ENCODE peak calls at places on chromosomes 12 and 14, in nine cellular contexts. One of them, this sample, is unnamed. For H3K4me1, the result is how much of the 10 kb centered on the place peaks cover.

GRCh38 chr12:20174776-20175175 is 193.6 kb upstream of the PDE3A start:
- DNase-seq in naive thymus-derived CD4-positive, alpha-beta T cell: no peak
- DNase-seq in thyroid gland: no peak
- DNase-seq in adipocyte: no peak
- DNase-seq in neuronal stem cell: no peak
- DNase-seq in suprapubic skin: no peak
- DNase-seq in A549: no peak
- DNase-seq in NT2/D1: no peak
- DNase-seq in cardiac muscle cell: no peak
- DNase-seq in this sample: no peak

GRCh38 chr14:104749958-104750529 is 2.9 kb upstream of the SIVA1 start:
- DNase-seq in naive thymus-derived CD4-positive, alpha-beta T cell: no peak
- DNase-seq in thyroid gland: no peak
- DNase-seq in adipocyte: peak
- DNase-seq in neuronal stem cell: no peak
- DNase-seq in suprapubic skin: no peak
- DNase-seq in A549: no peak
- DNase-seq in NT2/D1: no peak
- DNase-seq in cardiac muscle cell: no peak
- DNase-seq in this sample: no peak

GRCh38 chr14:90419200-90419599 is 22.4 kb downstream of the CALM1 start:
- DNase-seq in naive thymus-derived CD4-positive, alpha-beta T cell: no peak
- DNase-seq in thyroid gland: peak
- DNase-seq in adipocyte: peak
- DNase-seq in neuronal stem cell: no peak
- DNase-seq in suprapubic skin: no peak
- DNase-seq in A549: peak
- DNase-seq in NT2/D1: no peak
- DNase-seq in cardiac muscle cell: no peak
- DNase-seq in this sample: no peak

GRCh38 chr12:124581792-124582424 is 14.5 kb upstream of the NCOR2 start:
- DNase-seq in naive thymus-derived CD4-positive, alpha-beta T cell: no peak
- DNase-seq in thyroid gland: no peak
- DNase-seq in adipocyte: no peak
- DNase-seq in neuronal stem cell: no peak
- DNase-seq in suprapubic skin: no peak
- DNase-seq in A549: no peak
- DNase-seq in NT2/D1: no peak
- DNase-seq in cardiac muscle cell: no peak
- DNase-seq in this sample: no peak

GRCh38 chr14:87133073-87133815 is 859.7 kb downstream of the GALC start:
- DNase-seq in naive thymus-derived CD4-positive, alpha-beta T cell: no peak
- DNase-seq in thyroid gland: no peak
- DNase-seq in adipocyte: peak
- DNase-seq in neuronal stem cell: no peak
- DNase-seq in suprapubic skin: no peak
- DNase-seq in A549: no peak
- DNase-seq in NT2/D1: no peak
- DNase-seq in cardiac muscle cell: peak
- DNase-seq in this sample: no peak

GRCh38 chr14:94132285-94132887 is 3.0 kb upstream of the IFI27L2 start:
- DNase-seq in naive thymus-derived CD4-positive, alpha-beta T cell: peak
- DNase-seq in thyroid gland: peak
- DNase-seq in adipocyte: peak
- DNase-seq in neuronal stem cell: peak
- DNase-seq in suprapubic skin: peak
- DNase-seq in A549: peak
- DNase-seq in NT2/D1: no peak
- DNase-seq in cardiac muscle cell: peak
- DNase-seq in this sample: peak

GRCh38 chr12:93777249-93777648 is 100.1 kb downstream of the CRADD start:
- DNase-seq in naive thymus-derived CD4-positive, alpha-beta T cell: no peak
- DNase-seq in thyroid gland: no peak
- DNase-seq in adipocyte: peak
- DNase-seq in neuronal stem cell: no peak
- DNase-seq in suprapubic skin: no peak
- DNase-seq in A549: no peak
- DNase-seq in NT2/D1: no peak
- DNase-seq in cardiac muscle cell: no peak
- DNase-seq in this sample: no peak

GRCh38 chr12:98373019-98373554 is 142.3 kb upstream of the TMPO start:
- DNase-seq in naive thymus-derived CD4-positive, alpha-beta T cell: no peak
- DNase-seq in thyroid gland: no peak
- DNase-seq in adipocyte: peak
- DNase-seq in neuronal stem cell: peak
- DNase-seq in suprapubic skin: no peak
- DNase-seq in A549: peak
- DNase-seq in NT2/D1: peak
- DNase-seq in cardiac muscle cell: peak
- DNase-seq in this sample: no peak

GRCh38 chr14:38255408-38255672 is 553 bp downstream of the CLEC14A start:
- DNase-seq in naive thymus-derived CD4-positive, alpha-beta T cell: peak
- DNase-seq in thyroid gland: peak
- DNase-seq in adipocyte: no peak
- DNase-seq in neuronal stem cell: no peak
- DNase-seq in suprapubic skin: peak
- DNase-seq in A549: no peak
- DNase-seq in NT2/D1: no peak
- DNase-seq in cardiac muscle cell: no peak
- DNase-seq in this sample: no peak

GRCh38 chr14:79363291-79363690 is 848.0 kb downstream of the DIO2 start:
- DNase-seq in naive thymus-derived CD4-positive, alpha-beta T cell: no peak
- DNase-seq in thyroid gland: no peak
- DNase-seq in adipocyte: no peak
- DNase-seq in neuronal stem cell: no peak
- DNase-seq in suprapubic skin: no peak
- DNase-seq in A549: no peak
- DNase-seq in NT2/D1: no peak
- DNase-seq in cardiac muscle cell: no peak
- DNase-seq in this sample: no peak

GRCh38 chr12:51868821-51869489 is 18.9 kb upstream of the ANKRD33 start:
- DNase-seq in naive thymus-derived CD4-positive, alpha-beta T cell: no peak
- DNase-seq in thyroid gland: no peak
- DNase-seq in adipocyte: no peak
- DNase-seq in neuronal stem cell: no peak
- DNase-seq in suprapubic skin: no peak
- DNase-seq in A549: no peak
- DNase-seq in NT2/D1: no peak
- DNase-seq in cardiac muscle cell: no peak
- DNase-seq in this sample: no peak

GRCh38 chr12:47734725-47735480 is 9.6 kb upstream of the ENDOU start:
- DNase-seq in naive thymus-derived CD4-positive, alpha-beta T cell: no peak
- DNase-seq in thyroid gland: peak
- DNase-seq in adipocyte: no peak
- DNase-seq in neuronal stem cell: no peak
- DNase-seq in suprapubic skin: no peak
- DNase-seq in A549: no peak
- DNase-seq in NT2/D1: no peak
- DNase-seq in cardiac muscle cell: peak
- DNase-seq in this sample: no peak

GRCh38 chr14:38127784-38128183 is 79.9 kb upstream of the SSTR1 start:
- DNase-seq in naive thymus-derived CD4-positive, alpha-beta T cell: no peak
- DNase-seq in thyroid gland: no peak
- DNase-seq in adipocyte: peak
- DNase-seq in neuronal stem cell: no peak
- DNase-seq in suprapubic skin: no peak
- DNase-seq in A549: no peak
- DNase-seq in NT2/D1: no peak
- DNase-seq in cardiac muscle cell: no peak
- DNase-seq in this sample: no peak

GRCh38 chr12:61993734-61994345 is 266.4 kb upstream of the USP15 start:
- DNase-seq in naive thymus-derived CD4-positive, alpha-beta T cell: peak
- DNase-seq in thyroid gland: no peak
- DNase-seq in adipocyte: peak
- DNase-seq in neuronal stem cell: peak
- DNase-seq in suprapubic skin: no peak
- DNase-seq in A549: no peak
- DNase-seq in NT2/D1: peak
- DNase-seq in cardiac muscle cell: peak
- DNase-seq in this sample: no peak

GRCh38 chr14:68655961-68656360 is 136.9 kb downstream of the ZFP36L1 start:
- DNase-seq in naive thymus-derived CD4-positive, alpha-beta T cell: no peak
- DNase-seq in thyroid gland: peak
- DNase-seq in adipocyte: no peak
- DNase-seq in neuronal stem cell: no peak
- DNase-seq in suprapubic skin: no peak
- DNase-seq in A549: no peak
- DNase-seq in NT2/D1: no peak
- DNase-seq in cardiac muscle cell: no peak
- DNase-seq in this sample: no peak

GRCh38 chr14:94992046-94992445 is 165.3 kb downstream of the DICER1 start:
- DNase-seq in naive thymus-derived CD4-positive, alpha-beta T cell: no peak
- DNase-seq in thyroid gland: no peak
- DNase-seq in adipocyte: peak
- DNase-seq in neuronal stem cell: no peak
- DNase-seq in suprapubic skin: no peak
- DNase-seq in A549: no peak
- DNase-seq in NT2/D1: no peak
- DNase-seq in cardiac muscle cell: no peak
- DNase-seq in this sample: no peak

GRCh38 chr14:92923744-92924103 is 774 bp downstream of the CHGA start:
- DNase-seq in naive thymus-derived CD4-positive, alpha-beta T cell: no peak
- DNase-seq in thyroid gland: no peak
- DNase-seq in adipocyte: no peak
- DNase-seq in neuronal stem cell: no peak
- DNase-seq in suprapubic skin: no peak
- DNase-seq in A549: no peak
- DNase-seq in NT2/D1: no peak
- DNase-seq in cardiac muscle cell: no peak
- DNase-seq in this sample: no peak

GRCh38 chr14:97120204-97121120 is 323.3 kb downstream of the VRK1 start:
- DNase-seq in naive thymus-derived CD4-positive, alpha-beta T cell: peak
- DNase-seq in thyroid gland: peak
- DNase-seq in adipocyte: no peak
- DNase-seq in neuronal stem cell: no peak
- DNase-seq in suprapubic skin: no peak
- DNase-seq in A549: no peak
- DNase-seq in NT2/D1: no peak
- DNase-seq in cardiac muscle cell: no peak
- DNase-seq in this sample: no peak

GRCh38 chr12:15982071-15982470 is 70.9 kb downstream of the DERA start:
- DNase-seq in naive thymus-derived CD4-positive, alpha-beta T cell: no peak
- DNase-seq in thyroid gland: no peak
- DNase-seq in adipocyte: no peak
- DNase-seq in neuronal stem cell: no peak
- DNase-seq in suprapubic skin: no peak
- DNase-seq in A549: no peak
- DNase-seq in NT2/D1: no peak
- DNase-seq in cardiac muscle cell: no peak
- DNase-seq in this sample: no peak

GRCh38 chr12:77062846-77063461 is 2.4 kb downstream of the E2F7 start:
- DNase-seq in naive thymus-derived CD4-positive, alpha-beta T cell: no peak
- DNase-seq in thyroid gland: no peak
- DNase-seq in adipocyte: no peak
- DNase-seq in neuronal stem cell: no peak
- DNase-seq in suprapubic skin: no peak
- DNase-seq in A549: no peak
- DNase-seq in NT2/D1: no peak
- DNase-seq in cardiac muscle cell: no peak
- DNase-seq in this sample: no peak

GRCh38 chr12:118271770-118272417 is 100.8 kb downstream of the TAOK3 start:
- DNase-seq in naive thymus-derived CD4-positive, alpha-beta T cell: no peak
- DNase-seq in thyroid gland: peak
- DNase-seq in adipocyte: no peak
- DNase-seq in neuronal stem cell: no peak
- DNase-seq in suprapubic skin: no peak
- DNase-seq in A549: no peak
- DNase-seq in NT2/D1: no peak
- DNase-seq in cardiac muscle cell: no peak
- DNase-seq in this sample: no peak
- H3K4me1 ChIP-seq in naive thymus-derived CD4-positive, alpha-beta T cell: under half
- H3K4me1 ChIP-seq in thyroid gland: under half
- H3K4me1 ChIP-seq in adipocyte: under half
- H3K4me1 ChIP-seq in neuronal stem cell: under half
- H3K4me1 ChIP-seq in suprapubic skin: under half
- H3K4me1 ChIP-seq in A549: under half
- H3K4me1 ChIP-seq in NT2/D1: under half
- H3K4me1 ChIP-seq in cardiac muscle cell: under half
- H3K4me1 ChIP-seq in this sample: under half

DNA sequence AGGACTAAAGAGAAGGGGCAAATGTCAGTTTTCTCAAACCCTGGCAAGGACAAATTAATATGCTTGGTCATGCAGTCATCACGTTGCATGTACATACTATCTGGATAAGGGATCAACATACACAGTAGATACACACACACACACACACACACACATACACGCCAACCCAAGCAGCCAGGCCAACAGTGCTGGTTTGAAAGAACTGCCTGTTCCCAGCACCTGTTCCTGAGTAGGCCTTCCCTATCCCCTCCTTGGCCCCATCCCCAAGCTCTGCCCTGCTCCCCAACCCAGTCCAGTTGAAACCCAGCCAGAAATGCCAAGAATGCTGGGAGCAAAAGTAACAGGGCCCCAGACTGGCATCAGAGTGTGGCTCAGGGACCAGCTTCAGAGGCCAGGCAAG is 4.4 kb downstream of the ITGA7 start:
- DNase-seq in naive thymus-derived CD4-positive, alpha-beta T cell: no peak
- DNase-seq in thyroid gland: no peak
- DNase-seq in adipocyte: no peak
- DNase-seq in neuronal stem cell: no peak
- DNase-seq in suprapubic skin: no peak
- DNase-seq in A549: no peak
- DNase-seq in NT2/D1: no peak
- DNase-seq in cardiac muscle cell: no peak
- DNase-seq in this sample: no peak
- H3K4me3 ChIP-seq in naive thymus-derived CD4-positive, alpha-beta T cell: no peak
- H3K4me3 ChIP-seq in thyroid gland: no peak
- H3K4me3 ChIP-seq in adipocyte: peak
- H3K4me3 ChIP-seq in neuronal stem cell: no peak
- H3K4me3 ChIP-seq in suprapubic skin: no peak
- H3K4me3 ChIP-seq in A549: no peak
- H3K4me3 ChIP-seq in NT2/D1: no peak
- H3K4me3 ChIP-seq in cardiac muscle cell: no peak
- H3K4me3 ChIP-seq in this sample: no peak

DNA sequence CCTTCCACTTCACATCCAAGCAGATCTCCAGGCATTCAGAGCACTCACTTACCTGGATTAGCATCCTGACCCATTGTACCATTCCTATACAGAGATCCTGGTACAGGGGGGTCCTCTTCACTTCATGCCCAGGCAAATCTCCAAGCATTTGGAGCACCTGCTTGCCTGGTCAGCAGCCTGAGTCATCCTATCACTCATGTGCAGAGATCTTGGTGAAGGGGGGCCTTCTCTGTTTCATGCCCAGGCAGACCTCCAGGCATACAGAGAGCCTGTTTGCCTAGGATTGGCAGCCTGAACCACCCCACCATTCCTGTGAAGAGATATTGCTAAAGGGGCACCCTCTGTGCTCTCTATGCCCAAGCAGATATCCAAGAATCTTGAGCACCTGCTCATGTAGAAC is 111.1 kb upstream of the CCDC175 start:
- DNase-seq in naive thymus-derived CD4-positive, alpha-beta T cell: no peak
- DNase-seq in thyroid gland: peak
- DNase-seq in adipocyte: no peak
- DNase-seq in neuronal stem cell: no peak
- DNase-seq in suprapubic skin: no peak
- DNase-seq in A549: no peak
- DNase-seq in NT2/D1: no peak
- DNase-seq in cardiac muscle cell: no peak
- DNase-seq in this sample: no peak
- H3K4me1 ChIP-seq in naive thymus-derived CD4-positive, alpha-beta T cell: under half
- H3K4me1 ChIP-seq in thyroid gland: under half
- H3K4me1 ChIP-seq in adipocyte: under half
- H3K4me1 ChIP-seq in neuronal stem cell: under half
- H3K4me1 ChIP-seq in suprapubic skin: under half
- H3K4me1 ChIP-seq in A549: under half
- H3K4me1 ChIP-seq in NT2/D1: under half
- H3K4me1 ChIP-seq in cardiac muscle cell: under half
- H3K4me1 ChIP-seq in this sample: under half

GRCh38 chr14:21913759-21914158 is 240.1 kb upstream of the OR4E1 start:
- DNase-seq in naive thymus-derived CD4-positive, alpha-beta T cell: peak
- DNase-seq in thyroid gland: peak
- DNase-seq in adipocyte: peak
- DNase-seq in neuronal stem cell: peak
- DNase-seq in suprapubic skin: no peak
- DNase-seq in A549: peak
- DNase-seq in NT2/D1: peak
- DNase-seq in cardiac muscle cell: peak
- DNase-seq in this sample: peak
- H3K4me3 ChIP-seq in naive thymus-derived CD4-positive, alpha-beta T cell: peak
- H3K4me3 ChIP-seq in thyroid gland: no peak
- H3K4me3 ChIP-seq in adipocyte: no peak
- H3K4me3 ChIP-seq in neuronal stem cell: no peak
- H3K4me3 ChIP-seq in suprapubic skin: no peak
- H3K4me3 ChIP-seq in A549: no peak
- H3K4me3 ChIP-seq in NT2/D1: no peak
- H3K4me3 ChIP-seq in cardiac muscle cell: no peak
- H3K4me3 ChIP-seq in this sample: no peak